ENCODE peak calls at places on chromosomes 16 and 17, in nine cellular contexts. F is CD8-positive, alpha-beta T cell; V is tibial artery; N is mesenchymal stem cell; Z is esophagus squamous epithelium; E is HepG2; B is adrenal gland; I is keratinocyte; C is GM23248. L is an unnamed sample. For H3K9me3 and H3K4me1, the result is how much of the 10 kb centered on the place peaks cover.

GRCh38 chr17:40015005-40015997 is at the start of gene CSF3:
- DNase-seq in F (no peak), V (no peak), N (no peak), Z (no peak), E (peak), B (no peak), I (no peak), C (no peak), L (no peak)

GRCh38 chr16:57000271-57001025 is 11.1 kb downstream of the NLRC5 start:
- DNase-seq in F (no peak), V (peak), N (peak), Z (no peak), E (no peak), B (no peak), I (no peak), C (peak), L (no peak)

GRCh38 chr17:40326014-40326831 is 17.2 kb downstream of the RARA start:
- DNase-seq in F (peak), V (no peak), N (no peak), Z (no peak), E (peak), B (peak), I (no peak), C (no peak), L (no peak)

GRCh38 chr16:49542391-49542891 is 168.8 kb downstream of the C16orf78 start:
- DNase-seq in F (no peak), V (no peak), N (no peak), Z (no peak), E (no peak), B (no peak), I (no peak), C (no peak), L (no peak)

GRCh38 chr17:55167024-55167721 is 97.6 kb upstream of the HLF start:
- DNase-seq in F (no peak), V (no peak), N (no peak), Z (no peak), E (no peak), B (no peak), I (no peak), C (no peak), L (no peak)

GRCh38 chr17:17356931-17357270 is 53.7 kb downstream of the NT5M start:
- DNase-seq in F (no peak), V (no peak), N (no peak), Z (no peak), E (no peak), B (no peak), I (no peak), C (no peak), L (no peak)

GRCh38 chr17:61495161-61495857 is 43.1 kb downstream of the TBX4 start:
- DNase-seq in F (no peak), V (no peak), N (peak), Z (no peak), E (no peak), B (peak), I (no peak), C (peak), L (no peak)

GRCh38 chr16:65737831-65738230 is 616.0 kb upstream of the CDH11 start:
- DNase-seq in F (no peak), V (no peak), N (no peak), Z (no peak), E (no peak), B (no peak), I (no peak), C (no peak), L (no peak)

GRCh38 chr17:68431661-68432071 is 25.6 kb downstream of the WIPI1 start:
- DNase-seq in F (peak), V (peak), N (peak), Z (no peak), E (peak), B (no peak), I (no peak), C (peak), L (no peak)

DNA sequence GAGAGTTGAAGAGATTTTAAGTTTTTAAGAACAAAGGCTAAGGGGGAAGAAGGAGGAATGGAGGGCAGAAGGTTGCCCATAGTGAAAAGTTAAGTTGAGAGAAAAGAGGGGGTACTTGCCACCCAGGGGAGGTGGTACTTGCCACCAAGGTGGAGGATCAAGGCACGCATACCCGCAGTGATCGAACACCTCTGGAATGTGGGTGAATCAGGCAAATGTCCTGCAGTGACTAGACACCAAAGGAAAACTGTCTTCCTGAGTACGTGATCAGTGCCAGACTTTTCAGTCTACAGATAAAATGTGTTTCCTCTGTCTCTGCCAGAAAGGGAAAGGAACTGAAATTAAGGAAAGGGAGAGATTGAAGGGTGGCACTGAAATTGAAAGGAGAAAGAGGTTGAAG is 2285.3 kb downstream of the TP53TG3F start:
- DNase-seq in F (no peak), V (no peak), N (no peak), Z (no peak), E (no peak), B (no peak), I (peak), C (no peak), L (no peak)
- H3K9me3 ChIP-seq in F (under half), V (under half), N (under half), Z (under half), E (half or more), B (under half), I (under half), C (under half), L (under half)

GRCh38 chr16:53626161-53626560 is 77.5 kb downstream of the RPGRIP1L start:
- DNase-seq in F (no peak), V (no peak), N (no peak), Z (no peak), E (no peak), B (no peak), I (no peak), C (no peak), L (no peak)

GRCh38 chr16:53620476-53620875 is 83.2 kb downstream of the RPGRIP1L start:
- DNase-seq in F (no peak), V (no peak), N (no peak), Z (no peak), E (no peak), B (no peak), I (no peak), C (no peak), L (no peak)

GRCh38 chr16:53625221-53625620 is 78.4 kb downstream of the RPGRIP1L start:
- DNase-seq in F (no peak), V (no peak), N (no peak), Z (no peak), E (no peak), B (no peak), I (no peak), C (no peak), L (no peak)

GRCh38 chr16:53619247-53619646 is 84.4 kb downstream of the RPGRIP1L start:
- DNase-seq in F (no peak), V (no peak), N (no peak), Z (no peak), E (no peak), B (no peak), I (no peak), C (no peak), L (no peak)

DNA sequence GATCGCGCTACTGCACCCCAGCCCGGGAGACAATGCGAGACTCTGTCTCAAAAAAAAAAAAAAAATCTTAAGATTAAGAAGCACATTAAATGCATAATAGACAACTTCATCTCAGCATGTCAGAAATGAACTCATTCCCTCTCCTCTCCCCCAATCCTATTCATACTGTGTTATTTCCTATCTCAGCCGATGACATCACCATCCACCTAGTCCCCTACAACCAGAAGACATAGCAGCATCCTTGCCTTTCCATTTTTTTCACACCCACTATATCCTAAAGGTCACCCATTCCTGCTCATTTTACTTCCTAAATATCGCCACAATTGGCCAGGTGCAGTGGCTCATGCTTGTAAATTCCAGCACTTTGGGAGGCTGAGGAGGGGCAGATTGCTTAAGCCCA is 81.3 kb downstream of the RPGRIP1L start:
- DNase-seq in F (no peak), V (no peak), N (no peak), Z (no peak), E (no peak), B (no peak), I (no peak), C (no peak), L (no peak)
- H3K27ac ChIP-seq in F (no peak), V (no peak), N (no peak), Z (no peak), E (no peak), B (no peak), I (no peak), C (no peak), L (no peak)

GRCh38 chr17:77470800-77471733 is 330.3 kb downstream of the SEC14L1 start:
- DNase-seq in F (no peak), V (no peak), N (peak), Z (no peak), E (peak), B (no peak), I (no peak), C (peak), L (no peak)

GRCh38 chr17:77471984-77472836 is 331.4 kb downstream of the SEC14L1 start:
- DNase-seq in F (no peak), V (no peak), N (peak), Z (no peak), E (no peak), B (no peak), I (no peak), C (peak), L (peak)

GRCh38 chr17:77472837-77473214 is 332.1 kb downstream of the SEC14L1 start:
- DNase-seq in F (no peak), V (no peak), N (peak), Z (no peak), E (no peak), B (no peak), I (no peak), C (no peak), L (no peak)

GRCh38 chr17:77468897-77469296 is 328.1 kb downstream of the SEC14L1 start:
- DNase-seq in F (no peak), V (no peak), N (no peak), Z (no peak), E (no peak), B (no peak), I (no peak), C (no peak), L (no peak)

DNA sequence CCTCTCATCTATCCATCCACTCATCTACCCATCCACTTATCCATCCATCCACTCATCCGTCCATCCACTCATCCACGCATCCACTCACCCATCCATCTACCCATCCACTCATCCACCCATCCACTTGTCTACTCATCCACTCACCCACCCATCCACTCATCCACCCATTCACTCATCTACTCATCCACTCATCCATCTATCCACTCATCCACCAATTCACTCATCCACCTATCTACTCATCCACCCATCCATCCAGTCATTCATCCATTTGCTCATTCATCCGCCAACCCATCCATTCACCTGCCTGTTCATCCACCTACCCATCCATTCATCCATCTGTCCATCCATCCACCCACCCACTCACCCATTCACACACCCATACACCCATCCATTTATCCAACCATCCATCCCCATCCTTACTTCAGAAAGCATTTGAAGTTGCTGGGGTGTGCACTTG is 329.6 kb downstream of the SEC14L1 start:
- DNase-seq in F (no peak), V (no peak), N (no peak), Z (no peak), E (no peak), B (no peak), I (no peak), C (no peak), L (no peak)
- H3K4me1 ChIP-seq in F (half or more), V (half or more), N (half or more), Z (half or more), E (half or more), B (half or more), I (half or more), C (half or more), L (under half)

DNA sequence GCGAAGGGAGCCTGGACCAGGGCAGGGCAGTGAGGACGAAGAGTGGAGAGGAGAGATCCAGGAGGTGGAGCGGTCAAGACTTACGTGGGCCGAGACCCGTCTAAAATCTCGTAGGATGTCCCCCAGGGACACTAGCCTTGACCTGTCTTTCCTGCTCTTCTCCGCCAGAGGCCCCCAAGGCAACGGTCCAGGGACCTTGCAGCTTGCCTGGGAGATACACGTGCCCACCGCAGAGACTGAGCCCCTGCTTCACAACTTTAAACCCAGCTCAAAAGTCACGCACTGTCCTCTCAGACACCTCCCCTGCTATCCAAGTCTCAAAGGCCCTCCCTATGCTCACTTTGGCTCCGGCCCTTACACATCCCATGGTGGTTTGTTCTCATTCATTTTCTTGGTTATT is 9.4 kb downstream of the TIGD7 start:
- DNase-seq in F (no peak), V (no peak), N (no peak), Z (no peak), E (no peak), B (no peak), I (no peak), C (no peak), L (no peak)
- H3K9me3 ChIP-seq in F (under half), V (half or more), N (half or more), Z (half or more), E (under half), B (under half), I (under half), C (under half), L (under half)

GRCh38 chr17:27453466-27453865 is 2.8 kb upstream of the KSR1 start:
- DNase-seq in F (no peak), V (no peak), N (peak), Z (no peak), E (no peak), B (no peak), I (no peak), C (peak), L (no peak)
- H3K27ac ChIP-seq in F (no peak), V (no peak), N (no peak), Z (no peak), E (no peak), B (no peak), I (no peak), C (no peak), L (no peak)